ENCODE peak calls at places on chromosomes 1 and 21, in nine cellular contexts. One of them, this sample, is unnamed.

GRCh38 chr1:60765204-60765603 is 317.2 kb upstream of the NFIA start:
- DNase-seq in A549: peak
- DNase-seq in adrenal gland: no peak
- DNase-seq in testis: peak
- DNase-seq in right lobe of liver: no peak
- DNase-seq in esophagus squamous epithelium: no peak
- DNase-seq in Peyer's patch: no peak
- DNase-seq in endothelial cell of umbilical vein: peak
- DNase-seq in stomach: peak
- DNase-seq in this sample: peak

GRCh38 chr1:211648980-211649934 is 26.2 kb downstream of the NEK2 start:
- DNase-seq in A549: peak
- DNase-seq in right lobe of liver: no peak
- DNase-seq in adrenal gland: no peak
- DNase-seq in Peyer's patch: peak
- DNase-seq in endothelial cell of umbilical vein: no peak
- DNase-seq in stomach: peak
- DNase-seq in esophagus squamous epithelium: no peak
- DNase-seq in testis: peak
- DNase-seq in this sample: no peak

GRCh38 chr1:31706384-31707058 is 2.7 kb upstream of the COL16A1 start:
- DNase-seq in right lobe of liver: no peak
- DNase-seq in endothelial cell of umbilical vein: no peak
- DNase-seq in A549: no peak
- DNase-seq in Peyer's patch: no peak
- DNase-seq in esophagus squamous epithelium: no peak
- DNase-seq in testis: no peak
- DNase-seq in adrenal gland: no peak
- DNase-seq in stomach: no peak
- DNase-seq in this sample: no peak

GRCh38 chr21:31735518-31735992 is 3.6 kb upstream of the SCAF4 start:
- DNase-seq in esophagus squamous epithelium: no peak
- DNase-seq in stomach: no peak
- DNase-seq in right lobe of liver: no peak
- DNase-seq in A549: no peak
- DNase-seq in testis: no peak
- DNase-seq in adrenal gland: no peak
- DNase-seq in Peyer's patch: no peak
- DNase-seq in endothelial cell of umbilical vein: no peak
- DNase-seq in this sample: no peak

GRCh38 chr1:84722794-84723193 is 32.5 kb upstream of the SSX2IP start:
- DNase-seq in endothelial cell of umbilical vein: no peak
- DNase-seq in stomach: no peak
- DNase-seq in Peyer's patch: no peak
- DNase-seq in right lobe of liver: no peak
- DNase-seq in adrenal gland: no peak
- DNase-seq in esophagus squamous epithelium: no peak
- DNase-seq in A549: no peak
- DNase-seq in testis: no peak
- DNase-seq in this sample: no peak

GRCh38 chr1:6459850-6460265 is 6.1 kb downstream of the TNFRSF25 start:
- DNase-seq in esophagus squamous epithelium: no peak
- DNase-seq in testis: no peak
- DNase-seq in A549: no peak
- DNase-seq in adrenal gland: no peak
- DNase-seq in right lobe of liver: no peak
- DNase-seq in Peyer's patch: peak
- DNase-seq in endothelial cell of umbilical vein: no peak
- DNase-seq in stomach: no peak
- DNase-seq in this sample: no peak

GRCh38 chr1:9687120-9687875 is 35.8 kb downstream of the PIK3CD start:
- DNase-seq in Peyer's patch: peak
- DNase-seq in A549: peak
- DNase-seq in right lobe of liver: peak
- DNase-seq in testis: peak
- DNase-seq in esophagus squamous epithelium: no peak
- DNase-seq in stomach: peak
- DNase-seq in adrenal gland: peak
- DNase-seq in endothelial cell of umbilical vein: peak
- DNase-seq in this sample: peak

GRCh38 chr1:245679796-245680195 is 525.0 kb downstream of the KIF26B start:
- DNase-seq in Peyer's patch: no peak
- DNase-seq in esophagus squamous epithelium: no peak
- DNase-seq in A549: no peak
- DNase-seq in right lobe of liver: no peak
- DNase-seq in testis: no peak
- DNase-seq in stomach: no peak
- DNase-seq in adrenal gland: no peak
- DNase-seq in endothelial cell of umbilical vein: no peak
- DNase-seq in this sample: no peak

GRCh38 chr1:234561322-234561721 is 48.7 kb downstream of the IRF2BP2 start:
- DNase-seq in adrenal gland: no peak
- DNase-seq in A549: no peak
- DNase-seq in testis: no peak
- DNase-seq in endothelial cell of umbilical vein: no peak
- DNase-seq in right lobe of liver: no peak
- DNase-seq in esophagus squamous epithelium: no peak
- DNase-seq in stomach: no peak
- DNase-seq in Peyer's patch: no peak
- DNase-seq in this sample: no peak

GRCh38 chr1:114594046-114594445 is 12.6 kb upstream of the BCAS2 start:
- DNase-seq in Peyer's patch: no peak
- DNase-seq in esophagus squamous epithelium: no peak
- DNase-seq in A549: no peak
- DNase-seq in testis: no peak
- DNase-seq in adrenal gland: no peak
- DNase-seq in endothelial cell of umbilical vein: no peak
- DNase-seq in right lobe of liver: no peak
- DNase-seq in stomach: no peak
- DNase-seq in this sample: no peak

GRCh38 chr1:38243106-38243505 is 196.5 kb upstream of the POU3F1 start:
- DNase-seq in adrenal gland: no peak
- DNase-seq in Peyer's patch: peak
- DNase-seq in testis: no peak
- DNase-seq in esophagus squamous epithelium: no peak
- DNase-seq in right lobe of liver: no peak
- DNase-seq in stomach: no peak
- DNase-seq in endothelial cell of umbilical vein: no peak
- DNase-seq in A549: peak
- DNase-seq in this sample: no peak

GRCh38 chr1:201598973-201599372 is 60.0 kb downstream of the NAV1 start:
- DNase-seq in A549: no peak
- DNase-seq in esophagus squamous epithelium: no peak
- DNase-seq in Peyer's patch: no peak
- DNase-seq in stomach: no peak
- DNase-seq in right lobe of liver: no peak
- DNase-seq in adrenal gland: no peak
- DNase-seq in endothelial cell of umbilical vein: no peak
- DNase-seq in testis: peak
- DNase-seq in this sample: no peak

GRCh38 chr1:94803517-94804441 is 16.4 kb upstream of the SLC44A3 start:
- DNase-seq in A549: no peak
- DNase-seq in stomach: no peak
- DNase-seq in adrenal gland: peak
- DNase-seq in Peyer's patch: no peak
- DNase-seq in testis: peak
- DNase-seq in right lobe of liver: no peak
- DNase-seq in endothelial cell of umbilical vein: no peak
- DNase-seq in esophagus squamous epithelium: no peak
- DNase-seq in this sample: peak

GRCh38 chr1:3501856-3502665 is 47.6 kb downstream of the ARHGEF16 start:
- DNase-seq in adrenal gland: peak
- DNase-seq in esophagus squamous epithelium: peak
- DNase-seq in A549: peak
- DNase-seq in stomach: peak
- DNase-seq in right lobe of liver: peak
- DNase-seq in testis: peak
- DNase-seq in Peyer's patch: peak
- DNase-seq in endothelial cell of umbilical vein: peak
- DNase-seq in this sample: peak

GRCh38 chr1:6625579-6626149 is 996 bp downstream of the THAP3 start:
- DNase-seq in stomach: peak
- DNase-seq in esophagus squamous epithelium: no peak
- DNase-seq in Peyer's patch: no peak
- DNase-seq in right lobe of liver: no peak
- DNase-seq in endothelial cell of umbilical vein: peak
- DNase-seq in testis: peak
- DNase-seq in adrenal gland: no peak
- DNase-seq in A549: peak
- DNase-seq in this sample: peak

GRCh38 chr1:225657462-225657989 is 4.6 kb upstream of the ENAH start:
- DNase-seq in esophagus squamous epithelium: no peak
- DNase-seq in endothelial cell of umbilical vein: peak
- DNase-seq in stomach: no peak
- DNase-seq in testis: no peak
- DNase-seq in right lobe of liver: no peak
- DNase-seq in A549: peak
- DNase-seq in adrenal gland: no peak
- DNase-seq in Peyer's patch: no peak
- DNase-seq in this sample: no peak

GRCh38 chr1:44636711-44637589 is 37.3 kb downstream of the TMEM53 start:
- DNase-seq in Peyer's patch: no peak
- DNase-seq in stomach: no peak
- DNase-seq in right lobe of liver: no peak
- DNase-seq in endothelial cell of umbilical vein: no peak
- DNase-seq in adrenal gland: no peak
- DNase-seq in A549: no peak
- DNase-seq in testis: no peak
- DNase-seq in esophagus squamous epithelium: no peak
- DNase-seq in this sample: no peak
- H3K27ac ChIP-seq in Peyer's patch: no peak
- H3K27ac ChIP-seq in stomach: no peak
- H3K27ac ChIP-seq in right lobe of liver: no peak
- H3K27ac ChIP-seq in endothelial cell of umbilical vein: no peak
- H3K27ac ChIP-seq in adrenal gland: peak
- H3K27ac ChIP-seq in A549: no peak
- H3K27ac ChIP-seq in testis: no peak
- H3K27ac ChIP-seq in esophagus squamous epithelium: no peak
- H3K27ac ChIP-seq in this sample: no peak

DNA sequence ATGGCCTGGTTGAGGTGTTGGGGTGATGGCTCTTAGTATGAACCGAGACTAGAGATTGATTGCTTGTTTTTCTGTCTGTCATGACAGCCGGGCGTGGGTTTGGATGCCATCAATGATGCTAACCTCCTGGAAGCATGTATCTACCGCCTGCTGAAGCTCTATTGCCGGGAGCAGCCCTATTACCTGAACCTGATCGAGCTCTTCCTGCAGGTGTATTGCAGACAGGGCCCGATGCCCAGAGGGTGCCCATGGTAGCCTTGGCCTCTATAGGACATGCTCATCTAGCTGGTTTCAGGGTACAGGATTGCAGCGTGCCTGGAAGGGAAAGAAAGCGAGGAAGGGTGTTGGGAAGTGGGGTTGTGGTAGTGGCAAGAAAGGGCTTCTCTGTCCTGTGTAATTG is 2.6 kb upstream of the RUSC1 start:
- DNase-seq in right lobe of liver: no peak
- DNase-seq in endothelial cell of umbilical vein: no peak
- DNase-seq in adrenal gland: no peak
- DNase-seq in Peyer's patch: no peak
- DNase-seq in esophagus squamous epithelium: no peak
- DNase-seq in testis: no peak
- DNase-seq in stomach: no peak
- DNase-seq in A549: no peak
- DNase-seq in this sample: no peak
- TF ChIP-seq POLR2A in right lobe of liver: no peak
- TF ChIP-seq POLR2A in endothelial cell of umbilical vein: no peak
- TF ChIP-seq POLR2A in adrenal gland: no peak
- TF ChIP-seq POLR2A in Peyer's patch: no peak
- TF ChIP-seq POLR2A in esophagus squamous epithelium: no peak
- TF ChIP-seq POLR2A in testis: no peak
- TF ChIP-seq POLR2A in stomach: no peak
- TF ChIP-seq POLR2A in A549: no peak
- TF ChIP-seq POLR2A in this sample: no peak

GRCh38 chr1:81097860-81098259 is 702.9 kb upstream of the ADGRL2 start:
- DNase-seq in right lobe of liver: no peak
- DNase-seq in esophagus squamous epithelium: no peak
- DNase-seq in adrenal gland: no peak
- DNase-seq in Peyer's patch: no peak
- DNase-seq in endothelial cell of umbilical vein: no peak
- DNase-seq in stomach: no peak
- DNase-seq in A549: no peak
- DNase-seq in testis: no peak
- DNase-seq in this sample: no peak
- H3K27ac ChIP-seq in right lobe of liver: no peak
- H3K27ac ChIP-seq in esophagus squamous epithelium: no peak
- H3K27ac ChIP-seq in adrenal gland: no peak
- H3K27ac ChIP-seq in Peyer's patch: no peak
- H3K27ac ChIP-seq in endothelial cell of umbilical vein: no peak
- H3K27ac ChIP-seq in stomach: no peak
- H3K27ac ChIP-seq in A549: no peak
- H3K27ac ChIP-seq in testis: no peak
- H3K27ac ChIP-seq in this sample: no peak

GRCh38 chr1:67390041-67390887 is 39.9 kb downstream of the SERBP1 start:
- DNase-seq in esophagus squamous epithelium: no peak
- DNase-seq in testis: no peak
- DNase-seq in endothelial cell of umbilical vein: no peak
- DNase-seq in adrenal gland: no peak
- DNase-seq in right lobe of liver: no peak
- DNase-seq in stomach: no peak
- DNase-seq in A549: no peak
- DNase-seq in Peyer's patch: no peak
- DNase-seq in this sample: no peak

GRCh38 chr1:67399594-67399993 is 30.6 kb downstream of the SERBP1 start:
- DNase-seq in stomach: no peak
- DNase-seq in right lobe of liver: no peak
- DNase-seq in Peyer's patch: no peak
- DNase-seq in A549: no peak
- DNase-seq in adrenal gland: no peak
- DNase-seq in esophagus squamous epithelium: no peak
- DNase-seq in testis: no peak
- DNase-seq in endothelial cell of umbilical vein: no peak
- DNase-seq in this sample: no peak

GRCh38 chr1:67393240-67393639 is 37.0 kb downstream of the SERBP1 start:
- DNase-seq in adrenal gland: no peak
- DNase-seq in esophagus squamous epithelium: no peak
- DNase-seq in right lobe of liver: peak
- DNase-seq in A549: no peak
- DNase-seq in endothelial cell of umbilical vein: no peak
- DNase-seq in Peyer's patch: no peak
- DNase-seq in stomach: peak
- DNase-seq in testis: no peak
- DNase-seq in this sample: peak

GRCh38 chr1:67393737-67394136 is 36.5 kb downstream of the SERBP1 start:
- DNase-seq in endothelial cell of umbilical vein: no peak
- DNase-seq in testis: no peak
- DNase-seq in A549: no peak
- DNase-seq in esophagus squamous epithelium: no peak
- DNase-seq in stomach: no peak
- DNase-seq in adrenal gland: no peak
- DNase-seq in Peyer's patch: no peak
- DNase-seq in right lobe of liver: no peak
- DNase-seq in this sample: no peak

DNA sequence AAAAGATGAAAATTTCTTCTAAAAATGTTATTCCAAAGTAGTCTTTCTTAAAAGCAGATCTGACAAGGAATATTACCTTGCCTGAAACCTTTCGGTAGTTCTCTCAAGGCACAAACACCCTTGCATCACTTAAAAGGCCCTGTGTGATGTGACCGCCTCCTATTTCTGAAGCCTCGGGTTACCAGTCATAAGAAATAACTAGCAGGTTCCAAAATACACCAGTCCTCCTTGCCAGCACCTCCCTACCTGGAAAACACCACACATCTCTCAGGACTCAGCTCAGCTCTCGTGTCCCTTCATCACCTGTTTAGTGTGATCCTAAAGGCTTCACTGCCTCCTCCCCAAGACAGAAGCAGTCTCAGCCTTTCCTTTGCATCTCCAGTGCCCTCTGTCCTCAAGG is 35.7 kb downstream of the SERBP1 start:
- DNase-seq in endothelial cell of umbilical vein: no peak
- DNase-seq in stomach: no peak
- DNase-seq in testis: no peak
- DNase-seq in A549: no peak
- DNase-seq in Peyer's patch: no peak
- DNase-seq in esophagus squamous epithelium: no peak
- DNase-seq in adrenal gland: no peak
- DNase-seq in right lobe of liver: no peak
- DNase-seq in this sample: no peak
- TF ChIP-seq POLR2A in endothelial cell of umbilical vein: no peak
- TF ChIP-seq POLR2A in stomach: no peak
- TF ChIP-seq POLR2A in testis: no peak
- TF ChIP-seq POLR2A in A549: no peak
- TF ChIP-seq POLR2A in Peyer's patch: no peak
- TF ChIP-seq POLR2A in esophagus squamous epithelium: no peak
- TF ChIP-seq POLR2A in adrenal gland: no peak
- TF ChIP-seq POLR2A in right lobe of liver: no peak
- TF ChIP-seq POLR2A in this sample: no peak

This sample was measured in body of pancreas.